ENCODE peak calls at places on chromosome 15, in six cellular contexts. L is nephron progenitor cell, K is lower lobe of right lung, Z is HT-29, S is adrenal gland, P is GM12865. G is an unnamed sample.

GRCh38 chr15:77821188-77821958 is 188.7 kb upstream of the LINGO1 start:
- DNase-seq in L (peak), K (no peak), Z (peak), S (peak), P (peak), G (peak)

GRCh38 chr15:44038801-44039200 is 156.3 kb downstream of the FRMD5 start:
- DNase-seq in L (peak), K (no peak), Z (peak), S (no peak), P (peak), G (no peak)

GRCh38 chr15:35693887-35694286 is 147.9 kb upstream of the DPH6 start:
- DNase-seq in L (no peak), K (no peak), Z (no peak), S (no peak), P (no peak), G (no peak)

GRCh38 chr15:69712999-69713398 is 260.4 kb downstream of the RPLP1 start:
- DNase-seq in L (no peak), K (no peak), Z (peak), S (no peak), P (no peak), G (no peak)

GRCh38 chr15:99058421-99058870 is 46.4 kb upstream of the SYNM start:
- DNase-seq in L (no peak), K (no peak), Z (no peak), S (no peak), P (no peak), G (peak)

GRCh38 chr15:19984101-19984500 is 557.5 kb downstream of the GOLGA6L6 start:
- DNase-seq in L (no peak), K (no peak), Z (no peak), S (no peak), P (no peak), G (no peak)

GRCh38 chr15:96115642-96116041 is 214.9 kb upstream of the NR2F2 start:
- DNase-seq in L (no peak), K (no peak), Z (no peak), S (no peak), P (peak), G (no peak)

GRCh38 chr15:93943607-93944006 is 287.8 kb upstream of the MCTP2 start:
- DNase-seq in L (no peak), K (no peak), Z (no peak), S (no peak), P (no peak), G (no peak)

GRCh38 chr15:91572110-91572509 is 281.4 kb upstream of the SLCO3A1 start:
- DNase-seq in L (no peak), K (no peak), Z (peak), S (no peak), P (no peak), G (peak)

GRCh38 chr15:101052031-101052620 is 133.0 kb downstream of the LRRK1 start:
- DNase-seq in L (no peak), K (no peak), Z (no peak), S (no peak), P (no peak), G (no peak)

GRCh38 chr15:75030023-75030413 is 6.6 kb downstream of the PPCDC start:
- DNase-seq in L (no peak), K (no peak), Z (no peak), S (no peak), P (no peak), G (no peak)

GRCh38 chr15:89328398-89329254 is 6.0 kb downstream of the POLG start:
- DNase-seq in L (no peak), K (no peak), Z (no peak), S (peak), P (no peak), G (no peak)

GRCh38 chr15:79030470-79030869 is 60.1 kb downstream of the RASGRF1 start:
- DNase-seq in L (no peak), K (no peak), Z (no peak), S (no peak), P (no peak), G (no peak)

GRCh38 chr15:47442366-47442765 is 274.9 kb upstream of the SEMA6D start:
- DNase-seq in L (no peak), K (no peak), Z (no peak), S (no peak), P (no peak), G (no peak)

GRCh38 chr15:25242166-25242879 is 196.5 kb downstream of the UBE3A start:
- DNase-seq in L (no peak), K (peak), Z (no peak), S (peak), P (no peak), G (no peak)

GRCh38 chr15:38084289-38084688 is 149.8 kb downstream of the TMCO5A start:
- DNase-seq in L (no peak), K (no peak), Z (no peak), S (no peak), P (peak), G (no peak)

GRCh38 chr15:101126618-101127502 is 125.0 kb downstream of the CHSY1 start:
- DNase-seq in L (no peak), K (no peak), Z (no peak), S (no peak), P (peak), G (no peak)

GRCh38 chr15:61653110-61653509 is 407.1 kb downstream of the VPS13C start:
- DNase-seq in L (no peak), K (no peak), Z (no peak), S (no peak), P (no peak), G (no peak)

GRCh38 chr15:84818221-84819131 is 1.3 kb downstream of the ALPK3 start:
- DNase-seq in L (no peak), K (no peak), Z (peak), S (peak), P (peak), G (no peak)

GRCh38 chr15:84594617-84595290 is 6.1 kb upstream of the ZSCAN2 start:
- DNase-seq in L (no peak), K (no peak), Z (no peak), S (peak), P (no peak), G (no peak)